ENCODE peak calls at places on chromosomes 5 and 9, in five cellular contexts. P is GM23248; Z is AG04450; L is CD8-positive, alpha-beta memory T cell; T is A549. S is an unnamed sample.

GRCh38 chr5:102815560-102816324 is 60.6 kb downstream of the PAM start:
- DNase-seq in Z (no peak), P (peak; percentile 29), T (no peak), L (no peak), S (no peak)

GRCh38 chr9:91843093-91843492 is 106.9 kb downstream of the ROR2 start:
- DNase-seq in L (no peak), P (no peak), T (no peak), Z (no peak), S (no peak)

GRCh38 chr5:172417983-172418630 is 36.2 kb downstream of the SH3PXD2B start:
- DNase-seq in L (no peak), T (peak; percentile 38), Z (peak; percentile 85), P (peak; percentile 99), S (no peak)

GRCh38 chr5:124513216-124513615 is 233.2 kb downstream of the ZNF608 start:
- DNase-seq in P (peak; percentile 57), T (no peak), Z (no peak), L (no peak), S (no peak)

GRCh38 chr9:108743901-108744371 is 111.8 kb downstream of the ACTL7B start:
- DNase-seq in Z (no peak), T (peak; percentile 16), P (peak; percentile 14), L (no peak), S (peak; percentile 24)

GRCh38 chr5:21164425-21164824 is 1176.4 kb upstream of the CDH18 start:
- DNase-seq in P (no peak), Z (no peak), T (no peak), L (no peak), S (no peak)

GRCh38 chr9:95783426-95783975 is 92.0 kb upstream of the ERCC6L2 start:
- DNase-seq in P (peak; percentile 51), T (no peak), Z (no peak), L (no peak), S (no peak)

GRCh38 chr9:91258448-91258847 is 103.3 kb downstream of the AUH start:
- DNase-seq in Z (no peak), L (no peak), P (no peak), T (no peak), S (no peak)

GRCh38 chr5:75648712-75649111 is 37.5 kb downstream of the ANKDD1B start:
- DNase-seq in P (no peak), T (no peak), Z (no peak), L (no peak), S (no peak)

GRCh38 chr5:88183255-88183654 is 85.4 kb downstream of the TMEM161B start:
- DNase-seq in L (no peak), T (no peak), Z (no peak), P (peak; percentile 1), S (no peak)

GRCh38 chr5:93461751-93462150 is 119.3 kb downstream of the NR2F1-AS1 start:
- DNase-seq in L (no peak), P (peak; percentile 52), T (no peak), Z (no peak), S (no peak)

GRCh38 chr5:56951131-56951945 is 585 bp downstream of the MIER3 start:
- DNase-seq in P (peak; percentile 55), Z (no peak), L (no peak), T (peak; percentile 22), S (no peak)

GRCh38 chr5:147509041-147509709 is 693 bp downstream of the DPYSL3 start:
- DNase-seq in T (no peak), P (peak; percentile 67), L (no peak), Z (no peak), S (no peak)

GRCh38 chr5:176178789-176179188 is 59.4 kb upstream of the SIMC1 start:
- DNase-seq in P (no peak), L (no peak), Z (no peak), T (peak; percentile 14), S (no peak)

GRCh38 chr5:130099001-130099400 is 194.7 kb downstream of the CHSY3 start:
- DNase-seq in P (no peak), T (no peak), L (no peak), Z (no peak), S (no peak)

GRCh38 chr5:83084336-83084735 is 7.0 kb downstream of the XRCC4 start:
- DNase-seq in P (peak; percentile 16), T (no peak), L (no peak), Z (no peak), S (no peak)

GRCh38 chr5:150167908-150168307 is 1.3 kb downstream of the CDX1 start:
- DNase-seq in P (no peak), L (no peak), T (no peak), Z (no peak), S (no peak)

GRCh38 chr9:85224729-85225128 is 517.0 kb downstream of the AGTPBP1 start:
- DNase-seq in P (peak; percentile 93), Z (no peak), L (no peak), T (no peak), S (peak; percentile 49)

GRCh38 chr5:68037541-68037940 is 178.0 kb upstream of the PIK3R1 start:
- DNase-seq in L (no peak), P (peak; percentile 61), T (no peak), Z (no peak), S (no peak)

GRCh38 chr5:14054965-14055963 is 87.9 kb upstream of the TRIO start:
- DNase-seq in P (peak; percentile 73), T (no peak), L (no peak), Z (no peak), S (no peak)

GRCh38 chr5:91383956-91384300 is 811 bp upstream of the ARRDC3 start:
- DNase-seq in T (no peak), L (no peak), P (peak; percentile 51), Z (no peak), S (no peak)

GRCh38 chr5:78483809-78484521 is 123.5 kb downstream of the SCAMP1 start:
- DNase-seq in L (no peak), Z (no peak), P (peak; percentile 37), T (peak; percentile 20), S (no peak)

GRCh38 chr5:137758719-137759312 is 4.7 kb upstream of the HNRNPA0 start:
- DNase-seq in P (peak; percentile 6), Z (no peak), L (no peak), T (peak; percentile 53), S (no peak)

GRCh38 chr5:149322518-149322917 is 22.8 kb upstream of the GRPEL2 start:
- DNase-seq in L (no peak), Z (no peak), P (no peak), T (no peak), S (no peak)

GRCh38 chr5:133341915-133342710 is 270.2 kb downstream of the FSTL4 start:
- DNase-seq in P (no peak), L (no peak), Z (no peak), T (no peak), S (no peak)

GRCh38 chr9:97504381-97505216 is 3.1 kb downstream of the TMOD1 start:
- DNase-seq in L (no peak), T (no peak), P (peak; percentile 52), Z (no peak), S (no peak)

GRCh38 chr9:97501972-97502221 is 431 bp downstream of the TMOD1 start:
- DNase-seq in T (no peak), L (no peak), Z (no peak), P (no peak), S (no peak)

GRCh38 chr9:97502222-97502983 is 937 bp downstream of the TMOD1 start:
- DNase-seq in T (no peak), L (no peak), Z (no peak), P (no peak), S (no peak)

GRCh38 chr9:97502984-97503861 is 1.8 kb downstream of the TMOD1 start:
- DNase-seq in Z (no peak), T (no peak), L (no peak), P (no peak), S (no peak)

DNA sequence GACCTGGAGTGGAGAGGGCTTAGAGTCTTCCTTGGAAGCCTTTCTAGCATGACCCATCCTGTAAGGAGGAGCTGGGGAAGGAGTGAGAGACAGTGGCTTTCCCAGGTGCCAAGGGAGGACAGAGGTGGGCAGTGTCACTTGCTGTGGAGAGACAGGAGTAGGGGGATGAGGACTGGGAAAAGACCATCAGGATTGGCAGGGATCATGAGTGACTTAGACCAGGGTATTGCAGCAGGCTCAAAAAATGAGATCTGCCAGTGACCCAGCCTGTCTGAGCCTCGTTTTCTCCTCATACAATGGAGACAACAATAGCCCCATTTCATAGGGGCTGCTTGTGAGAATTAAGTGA is 2.4 kb downstream of the TMOD1 start:
- DNase-seq in L (no peak), Z (no peak), P (no peak), T (no peak), S (no peak)
- H3K27ac ChIP-seq in L (peak overlapping the region; percentile 45), Z (no peak overlapping the region), P (no peak overlapping the region), T (no peak overlapping the region), S (no peak overlapping the region)

GRCh38 chr9:113480612-113481011 is 17.1 kb downstream of the RGS3 start:
- DNase-seq in L (no peak), Z (no peak), P (no peak), T (no peak), S (no peak)

GRCh38 chr9:113477661-113478060 is 14.1 kb downstream of the RGS3 start:
- DNase-seq in L (no peak), Z (no peak), P (no peak), T (no peak), S (no peak)

GRCh38 chr9:113477058-113477457 is 13.5 kb downstream of the RGS3 start:
- DNase-seq in Z (no peak), P (no peak), T (no peak), L (no peak), S (no peak)

GRCh38 chr9:113481176-113481805 is 17.8 kb downstream of the RGS3 start:
- DNase-seq in T (peak; percentile 19), Z (no peak), P (no peak), L (no peak), S (no peak)

DNA sequence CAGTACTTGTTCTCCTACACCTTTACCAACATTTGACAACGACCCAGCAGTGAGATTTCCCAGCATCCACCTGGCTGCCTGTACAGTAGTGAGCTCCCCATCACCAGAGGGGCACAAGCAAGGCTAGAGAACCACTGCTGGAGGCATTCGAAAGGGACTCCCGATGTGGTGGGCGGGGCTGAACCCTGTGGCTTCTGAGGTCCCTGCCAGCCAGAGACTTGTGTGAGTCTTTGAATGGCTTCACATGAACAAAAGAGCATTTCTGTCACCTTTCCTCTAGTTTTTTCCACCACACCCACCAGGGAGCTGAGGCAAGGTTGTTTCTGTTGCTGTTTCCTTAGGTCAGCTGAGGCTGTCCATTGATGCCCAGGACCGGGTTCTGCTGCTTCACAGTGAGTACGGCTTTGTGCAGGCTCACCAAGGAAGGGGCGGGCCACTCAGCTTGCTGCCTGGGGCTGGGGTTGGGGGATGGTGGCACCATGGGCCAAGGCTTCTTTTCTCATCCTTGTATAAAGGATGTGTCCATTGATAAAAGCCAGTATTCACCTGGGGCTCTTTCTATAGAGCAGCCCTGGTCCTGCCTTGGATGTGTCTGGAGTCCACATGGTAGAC is 15.7 kb downstream of the RGS3 start:
- DNase-seq in Z (no peak), T (no peak), L (peak; percentile 33), P (no peak), S (no peak)
- H3K27ac ChIP-seq in Z (no peak overlapping the region), T (no peak overlapping the region), L (no peak overlapping the region), P (no peak overlapping the region), S (no peak overlapping the region)

DNA sequence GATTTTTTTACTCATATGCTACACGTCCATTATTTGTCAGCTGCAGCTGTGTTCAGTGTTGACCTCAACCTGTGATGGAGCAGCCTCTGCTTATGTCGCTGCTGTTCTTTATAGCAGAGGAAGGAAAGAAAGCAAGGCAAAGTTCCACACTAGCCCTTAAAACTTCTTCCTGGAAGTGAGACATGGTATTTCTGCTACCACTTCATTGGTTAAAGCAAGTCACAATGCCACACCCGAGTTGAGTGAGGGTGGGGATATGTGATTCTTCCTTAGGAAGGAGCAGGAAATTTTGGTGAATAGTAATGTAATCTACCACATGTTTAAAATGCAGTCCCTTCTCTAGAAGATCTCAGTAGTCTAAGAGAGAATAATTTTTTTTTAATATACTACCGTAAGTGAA is 224.8 kb upstream of the DMRT1 start:
- DNase-seq in T (no peak), L (no peak), Z (no peak), P (no peak), S (no peak)
- H3K27ac ChIP-seq in T (no peak overlapping the region), L (no peak overlapping the region), Z (no peak overlapping the region), P (no peak overlapping the region), S (peak overlapping the region; percentile 80)

GRCh38 chr9:35793461-35793860 is 2.1 kb downstream of the NPR2 start:
- DNase-seq in L (no peak), Z (no peak), P (peak; percentile 28), T (no peak), S (no peak)
- H3K27ac ChIP-seq in L (no peak overlapping the region), Z (no peak overlapping the region), P (no peak overlapping the region), T (no peak overlapping the region), S (no peak overlapping the region)